ENCODE peak calls at places on chromosome 21, in eight cellular contexts. One of them, this sample, is unnamed.

GRCh38 chr21:19236209-19236608 is 832.6 kb upstream of the TMPRSS15 start:
- DNase-seq in adrenal gland: no peak
- DNase-seq in heart left ventricle: no peak
- DNase-seq in body of pancreas: no peak
- DNase-seq in stomach: no peak
- DNase-seq in K562: peak; percentile 64
- DNase-seq in sigmoid colon: no peak
- DNase-seq in ovary: no peak
- DNase-seq in this sample: no peak

GRCh38 chr21:38984982-38985422 is 179.3 kb downstream of the ETS2 start:
- DNase-seq in adrenal gland: no peak
- DNase-seq in heart left ventricle: no peak
- DNase-seq in body of pancreas: no peak
- DNase-seq in stomach: no peak
- DNase-seq in K562: no peak
- DNase-seq in sigmoid colon: no peak
- DNase-seq in ovary: no peak
- DNase-seq in this sample: no peak

GRCh38 chr21:33936221-33937038 is 20.8 kb upstream of the ATP5PO start:
- DNase-seq in adrenal gland: no peak
- DNase-seq in heart left ventricle: no peak
- DNase-seq in body of pancreas: no peak
- DNase-seq in stomach: no peak
- DNase-seq in K562: no peak
- DNase-seq in sigmoid colon: no peak
- DNase-seq in ovary: no peak
- DNase-seq in this sample: no peak

GRCh38 chr21:24076179-24076578 is 1531.1 kb downstream of the MRPL39 start:
- DNase-seq in adrenal gland: no peak
- DNase-seq in heart left ventricle: no peak
- DNase-seq in body of pancreas: no peak
- DNase-seq in stomach: no peak
- DNase-seq in K562: no peak
- DNase-seq in sigmoid colon: no peak
- DNase-seq in ovary: no peak
- DNase-seq in this sample: no peak

GRCh38 chr21:15022608-15023261 is 42.1 kb downstream of the NRIP1 start:
- DNase-seq in adrenal gland: no peak
- DNase-seq in heart left ventricle: no peak
- DNase-seq in body of pancreas: no peak
- DNase-seq in stomach: no peak
- DNase-seq in K562: no peak
- DNase-seq in sigmoid colon: no peak
- DNase-seq in ovary: no peak
- DNase-seq in this sample: no peak

GRCh38 chr21:39681845-39682244 is 63.1 kb upstream of the IGSF5 start:
- DNase-seq in adrenal gland: no peak
- DNase-seq in heart left ventricle: no peak
- DNase-seq in body of pancreas: no peak
- DNase-seq in stomach: no peak
- DNase-seq in K562: no peak
- DNase-seq in sigmoid colon: no peak
- DNase-seq in ovary: no peak
- DNase-seq in this sample: no peak

GRCh38 chr21:15135867-15136629 is 71.2 kb upstream of the NRIP1 start:
- DNase-seq in adrenal gland: no peak
- DNase-seq in heart left ventricle: no peak
- DNase-seq in body of pancreas: no peak
- DNase-seq in stomach: no peak
- DNase-seq in K562: no peak
- DNase-seq in sigmoid colon: no peak
- DNase-seq in ovary: no peak
- DNase-seq in this sample: no peak

GRCh38 chr21:28781602-28782274 is 210.9 kb downstream of the LTN1 start:
- DNase-seq in adrenal gland: no peak
- DNase-seq in heart left ventricle: no peak
- DNase-seq in body of pancreas: no peak
- DNase-seq in stomach: no peak
- DNase-seq in K562: peak; percentile 30
- DNase-seq in sigmoid colon: no peak
- DNase-seq in ovary: no peak
- DNase-seq in this sample: no peak

GRCh38 chr21:45981154-45981606 is 390 bp upstream of the COL6A1 start:
- DNase-seq in adrenal gland: peak; percentile 82
- DNase-seq in heart left ventricle: peak; percentile 87
- DNase-seq in body of pancreas: peak; percentile 81
- DNase-seq in stomach: peak; percentile 64
- DNase-seq in K562: peak; percentile 75
- DNase-seq in sigmoid colon: peak; percentile 96
- DNase-seq in ovary: peak; percentile 90
- DNase-seq in this sample: peak; percentile 87

GRCh38 chr21:45982256-45982757 is 737 bp downstream of the COL6A1 start:
- DNase-seq in adrenal gland: no peak
- DNase-seq in heart left ventricle: peak; percentile 39
- DNase-seq in body of pancreas: no peak
- DNase-seq in stomach: no peak
- DNase-seq in K562: no peak
- DNase-seq in sigmoid colon: peak; percentile 71
- DNase-seq in ovary: peak; percentile 55
- DNase-seq in this sample: peak; percentile 51

GRCh38 chr21:45980697-45981096 is 873 bp upstream of the COL6A1 start:
- DNase-seq in adrenal gland: no peak
- DNase-seq in heart left ventricle: no peak
- DNase-seq in body of pancreas: no peak
- DNase-seq in stomach: no peak
- DNase-seq in K562: no peak
- DNase-seq in sigmoid colon: no peak
- DNase-seq in ovary: no peak
- DNase-seq in this sample: no peak

GRCh38 chr21:45982758-45983731 is 1.5 kb downstream of the COL6A1 start:
- DNase-seq in adrenal gland: peak; percentile 8
- DNase-seq in heart left ventricle: peak; percentile 24
- DNase-seq in body of pancreas: no peak
- DNase-seq in stomach: no peak
- DNase-seq in K562: no peak
- DNase-seq in sigmoid colon: peak; percentile 76
- DNase-seq in ovary: peak; percentile 48
- DNase-seq in this sample: peak; percentile 32

GRCh38 chr21:45981641-45982255 is at the start of gene COL6A1:
- DNase-seq in adrenal gland: peak; percentile 74
- DNase-seq in heart left ventricle: peak; percentile 80
- DNase-seq in body of pancreas: peak; percentile 69
- DNase-seq in stomach: peak; percentile 59
- DNase-seq in K562: no peak
- DNase-seq in sigmoid colon: peak; percentile 91
- DNase-seq in ovary: peak; percentile 83
- DNase-seq in this sample: peak; percentile 75
- TF ChIP-seq POLR2A in adrenal gland: peak; percentile 49
- TF ChIP-seq POLR2A in heart left ventricle: peak; percentile 50
- TF ChIP-seq POLR2A in body of pancreas: peak; percentile 59
- TF ChIP-seq POLR2A in stomach: no peak
- TF ChIP-seq POLR2A in K562: no peak
- TF ChIP-seq POLR2A in sigmoid colon: peak; percentile 82
- TF ChIP-seq POLR2A in ovary: peak; percentile 66
- TF ChIP-seq POLR2A in this sample: peak; percentile 75

GRCh38 chr21:35587841-35588390 is 472.4 kb downstream of the SETD4 start:
- DNase-seq in adrenal gland: no peak
- DNase-seq in heart left ventricle: no peak
- DNase-seq in body of pancreas: no peak
- DNase-seq in stomach: no peak
- DNase-seq in K562: no peak
- DNase-seq in sigmoid colon: no peak
- DNase-seq in ovary: no peak
- DNase-seq in this sample: no peak
- H3K27ac ChIP-seq in adrenal gland: no peak overlapping the region
- H3K27ac ChIP-seq in heart left ventricle: no peak overlapping the region
- H3K27ac ChIP-seq in body of pancreas: no peak overlapping the region
- H3K27ac ChIP-seq in stomach: no peak overlapping the region
- H3K27ac ChIP-seq in K562: no peak overlapping the region
- H3K27ac ChIP-seq in sigmoid colon: no peak overlapping the region
- H3K27ac ChIP-seq in ovary: no peak overlapping the region
- H3K27ac ChIP-seq in this sample: no peak overlapping the region

GRCh38 chr21:44335266-44336059 is 3.7 kb downstream of the CFAP410 start:
- DNase-seq in adrenal gland: no peak
- DNase-seq in heart left ventricle: no peak
- DNase-seq in body of pancreas: no peak
- DNase-seq in stomach: no peak
- DNase-seq in K562: no peak
- DNase-seq in sigmoid colon: no peak
- DNase-seq in ovary: no peak
- DNase-seq in this sample: no peak

GRCh38 chr21:44337428-44337827 is 1.8 kb downstream of the CFAP410 start:
- DNase-seq in adrenal gland: no peak
- DNase-seq in heart left ventricle: no peak
- DNase-seq in body of pancreas: no peak
- DNase-seq in stomach: no peak
- DNase-seq in K562: no peak
- DNase-seq in sigmoid colon: no peak
- DNase-seq in ovary: no peak
- DNase-seq in this sample: no peak

GRCh38 chr21:44337941-44338895 is 972 bp downstream of the CFAP410 start:
- DNase-seq in adrenal gland: peak; percentile 77
- DNase-seq in heart left ventricle: peak; percentile 69
- DNase-seq in body of pancreas: peak; percentile 81
- DNase-seq in stomach: peak; percentile 66
- DNase-seq in K562: peak; percentile 78
- DNase-seq in sigmoid colon: peak; percentile 91
- DNase-seq in ovary: peak; percentile 74
- DNase-seq in this sample: peak; percentile 74

GRCh38 chr21:44334637-44335030 is 4.6 kb downstream of the CFAP410 start:
- DNase-seq in adrenal gland: no peak
- DNase-seq in heart left ventricle: no peak
- DNase-seq in body of pancreas: no peak
- DNase-seq in stomach: no peak
- DNase-seq in K562: no peak
- DNase-seq in sigmoid colon: no peak
- DNase-seq in ovary: no peak
- DNase-seq in this sample: no peak

DNA sequence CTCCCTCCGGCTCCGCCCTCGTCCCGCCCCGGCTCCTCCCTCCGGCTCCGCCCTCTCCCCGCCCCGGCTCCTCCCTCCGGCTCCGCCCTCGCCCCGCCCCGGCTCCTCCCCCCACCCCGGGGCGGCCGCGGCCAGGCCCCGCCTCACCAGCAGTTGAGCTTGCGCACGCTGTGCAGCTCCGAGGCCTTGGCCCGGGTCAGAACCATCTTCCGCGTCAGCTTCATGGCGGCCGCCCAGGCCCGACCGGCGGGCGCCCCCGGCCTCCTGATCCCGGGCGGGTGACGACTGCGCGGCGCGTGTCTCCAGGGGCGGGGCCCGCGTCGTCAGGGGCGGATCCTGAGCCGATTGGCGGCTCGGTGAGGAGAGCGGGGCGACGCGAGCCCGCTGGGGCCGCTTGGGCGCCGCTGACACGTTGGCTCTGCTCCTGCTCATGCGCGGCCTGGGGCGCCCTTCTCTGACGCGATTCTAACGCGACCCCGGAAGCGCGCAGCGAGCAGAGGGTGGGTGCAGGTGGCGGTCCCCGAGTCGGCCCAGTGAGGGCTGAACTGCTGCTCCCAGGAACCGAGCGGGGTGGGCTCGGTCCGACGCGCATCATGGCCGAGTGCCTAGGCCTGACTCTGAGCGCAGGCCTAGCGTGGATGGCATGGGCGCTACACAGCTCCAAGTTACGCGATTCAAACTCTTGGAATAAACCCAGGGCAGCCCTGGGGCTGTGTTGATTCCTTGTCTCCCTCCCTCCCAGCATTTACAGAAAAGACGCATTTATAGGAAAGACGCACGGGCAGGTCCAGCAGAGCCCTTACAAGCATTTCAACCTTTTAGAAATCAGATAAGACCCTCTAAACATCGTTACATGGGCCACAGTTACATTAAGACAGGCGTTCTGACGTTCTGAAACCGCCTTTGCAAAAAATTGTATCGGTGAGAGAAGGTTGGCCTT is at the start of gene CFAP410:
- DNase-seq in adrenal gland: peak; percentile 94
- DNase-seq in heart left ventricle: peak; percentile 94
- DNase-seq in body of pancreas: peak; percentile 95
- DNase-seq in stomach: peak; percentile 94
- DNase-seq in K562: peak; percentile 97
- DNase-seq in sigmoid colon: peak; percentile 97
- DNase-seq in ovary: peak; percentile 95
- DNase-seq in this sample: peak; percentile 92
- H3K4me1 ChIP-seq in adrenal gland: peaks cover 19% of the 10 kb centered on the region
- H3K4me1 ChIP-seq in heart left ventricle: peaks cover 3% of the 10 kb centered on the region
- H3K4me1 ChIP-seq in body of pancreas: peaks cover 16% of the 10 kb centered on the region
- H3K4me1 ChIP-seq in stomach: peaks cover 21% of the 10 kb centered on the region
- H3K4me1 ChIP-seq in K562: peaks cover 28% of the 10 kb centered on the region
- H3K4me1 ChIP-seq in sigmoid colon: peaks cover 22% of the 10 kb centered on the region
- H3K4me1 ChIP-seq in ovary: peaks cover 4% of the 10 kb centered on the region
- H3K4me1 ChIP-seq in this sample: no peaks in the 10 kb centered on the region

GRCh38 chr21:37367301-37367757 is 756 bp downstream of the DYRK1A start:
- DNase-seq in adrenal gland: no peak
- DNase-seq in heart left ventricle: peak; percentile 28
- DNase-seq in body of pancreas: peak; percentile 35
- DNase-seq in stomach: peak; percentile 27
- DNase-seq in K562: no peak
- DNase-seq in sigmoid colon: no peak
- DNase-seq in ovary: no peak
- DNase-seq in this sample: no peak

GRCh38 chr21:37369307-37369854 is 2.8 kb downstream of the DYRK1A start:
- DNase-seq in adrenal gland: no peak
- DNase-seq in heart left ventricle: no peak
- DNase-seq in body of pancreas: no peak
- DNase-seq in stomach: no peak
- DNase-seq in K562: peak; percentile 54
- DNase-seq in sigmoid colon: no peak
- DNase-seq in ovary: no peak
- DNase-seq in this sample: no peak

GRCh38 chr21:37370152-37371040 is 3.8 kb downstream of the DYRK1A start:
- DNase-seq in adrenal gland: no peak
- DNase-seq in heart left ventricle: no peak
- DNase-seq in body of pancreas: no peak
- DNase-seq in stomach: no peak
- DNase-seq in K562: peak; percentile 77
- DNase-seq in sigmoid colon: no peak
- DNase-seq in ovary: no peak
- DNase-seq in this sample: no peak

GRCh38 chr21:37367758-37368535 is 1.4 kb downstream of the DYRK1A start:
- DNase-seq in adrenal gland: peak; percentile 59
- DNase-seq in heart left ventricle: peak; percentile 76
- DNase-seq in body of pancreas: peak; percentile 31
- DNase-seq in stomach: peak; percentile 44
- DNase-seq in K562: peak; percentile 71
- DNase-seq in sigmoid colon: peak; percentile 73
- DNase-seq in ovary: peak; percentile 37
- DNase-seq in this sample: peak; percentile 36

DNA sequence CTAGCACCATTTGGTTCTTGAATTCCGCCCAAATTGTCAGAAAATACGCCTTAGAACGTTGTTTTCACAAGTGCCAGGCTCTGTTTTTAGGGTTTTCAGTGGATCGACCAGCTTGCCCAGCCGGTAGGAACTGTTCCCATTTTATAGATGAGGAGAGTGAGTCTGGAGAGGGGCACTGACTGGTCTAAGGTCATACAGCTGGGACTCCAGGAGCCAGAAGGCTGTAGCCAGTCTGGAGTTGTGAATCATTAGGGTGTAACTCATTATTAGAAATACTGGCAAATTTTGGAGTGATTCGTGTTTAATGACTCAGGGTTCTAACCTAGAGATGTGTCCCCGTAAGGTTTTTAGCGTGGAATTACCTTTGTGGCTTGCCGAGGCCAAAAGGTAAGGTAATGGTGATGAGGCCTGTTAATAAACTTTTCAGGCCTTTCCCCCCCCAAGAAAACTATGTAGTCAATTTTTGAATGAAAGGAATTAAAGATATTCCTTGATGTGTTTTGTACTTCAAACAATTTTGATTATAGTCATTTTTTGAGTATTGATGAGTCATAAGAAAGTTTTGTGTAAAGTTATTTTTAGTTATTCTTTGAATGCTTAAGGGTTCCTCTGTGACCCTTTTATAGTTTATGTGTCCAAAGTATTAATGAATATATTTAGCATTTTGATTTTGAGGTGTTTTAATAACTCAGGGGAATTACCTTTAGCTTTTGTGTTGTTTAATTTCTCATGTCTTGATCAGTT is 2.1 kb downstream of the DYRK1A start:
- DNase-seq in adrenal gland: no peak
- DNase-seq in heart left ventricle: no peak
- DNase-seq in body of pancreas: no peak
- DNase-seq in stomach: no peak
- DNase-seq in K562: peak; percentile 61
- DNase-seq in sigmoid colon: no peak
- DNase-seq in ovary: no peak
- DNase-seq in this sample: no peak
- TF ChIP-seq POLR2A in adrenal gland: peak; percentile 22
- TF ChIP-seq POLR2A in heart left ventricle: no peak
- TF ChIP-seq POLR2A in body of pancreas: peak; percentile 4
- TF ChIP-seq POLR2A in stomach: no peak
- TF ChIP-seq POLR2A in K562: no peak
- TF ChIP-seq POLR2A in sigmoid colon: no peak
- TF ChIP-seq POLR2A in ovary: no peak
- TF ChIP-seq POLR2A in this sample: no peak